ENCODE peak calls at places on chromosomes 3 and 15, in ten cellular contexts. W is GM23338, V is fibroblast of lung, A is HL-60, C is H1, P is kidney epithelial cell, B is astrocyte, X is right atrium auricular region, Z is MM.1S, N is gastrocnemius medialis. L is an unnamed sample.

GRCh38 chr3:9780451-9780797 is 10.7 kb upstream of the CAMK1 start:
- DNase-seq in P (no peak), N (no peak), A (no peak), C (no peak), Z (no peak), X (no peak), W (no peak), V (no peak), B (no peak), L (no peak)

GRCh38 chr15:53978248-53978906 is at the start of gene UNC13C:
- DNase-seq in A (no peak), V (peak), Z (no peak), W (peak), X (no peak), C (peak), P (no peak), B (no peak), N (no peak), L (peak)

GRCh38 chr3:97957617-97958311 is 14.5 kb downstream of the RIOX2 start:
- DNase-seq in Z (no peak), X (no peak), A (no peak), W (no peak), N (peak), V (peak), C (no peak), P (no peak), B (no peak), L (no peak)

GRCh38 chr3:100042144-100042543 is 72.2 kb downstream of the FILIP1L start:
- DNase-seq in C (no peak), X (no peak), Z (no peak), N (no peak), A (no peak), P (no peak), V (peak), W (no peak), B (peak), L (peak)

GRCh38 chr3:132164469-132165092 is 129.8 kb upstream of the CPNE4 start:
- DNase-seq in A (no peak), C (no peak), Z (no peak), P (no peak), W (no peak), X (no peak), B (peak), N (no peak), V (peak), L (peak)

GRCh38 chr3:70247955-70248354 is 64.5 kb downstream of the MDFIC2 start:
- DNase-seq in X (no peak), C (no peak), Z (no peak), B (peak), W (no peak), N (no peak), P (no peak), V (no peak), A (no peak), L (no peak)

GRCh38 chr15:101116681-101116976 is 135.2 kb downstream of the CHSY1 start:
- DNase-seq in P (no peak), A (no peak), N (no peak), W (no peak), Z (no peak), X (no peak), B (no peak), C (no peak), V (no peak), L (no peak)

GRCh38 chr15:101296418-101297405 is 1.7 kb upstream of the SNRPA1 start:
- DNase-seq in V (peak), A (no peak), C (no peak), N (no peak), B (no peak), Z (no peak), P (no peak), W (no peak), X (no peak), L (no peak)

GRCh38 chr15:77722759-77723460 is 90.2 kb upstream of the LINGO1 start:
- DNase-seq in X (no peak), W (peak), N (no peak), P (no peak), C (peak), B (no peak), Z (no peak), A (no peak), V (no peak), L (no peak)

GRCh38 chr15:78321041-78321570 is 19.0 kb upstream of the CRABP1 start:
- DNase-seq in X (no peak), Z (no peak), N (no peak), P (no peak), V (no peak), W (peak), B (no peak), C (no peak), A (no peak), L (no peak)

GRCh38 chr15:91776104-91776503 is 77.4 kb upstream of the SLCO3A1 start:
- DNase-seq in X (no peak), Z (no peak), W (no peak), V (no peak), A (no peak), B (no peak), N (no peak), P (no peak), C (no peak), L (no peak)

GRCh38 chr3:164640586-164640985 is 437.7 kb downstream of the SI start:
- DNase-seq in P (no peak), W (no peak), V (no peak), Z (no peak), A (no peak), X (no peak), C (no peak), B (no peak), N (no peak), L (no peak)

GRCh38 chr3:133404925-133405324 is 5.1 kb downstream of the BFSP2 start:
- DNase-seq in X (no peak), A (no peak), N (no peak), C (no peak), W (peak), V (no peak), Z (no peak), P (no peak), B (no peak), L (no peak)

GRCh38 chr3:16468114-16469098 is 45.1 kb downstream of the RFTN1 start:
- DNase-seq in X (no peak), A (no peak), W (no peak), B (peak), V (no peak), Z (no peak), C (no peak), P (no peak), N (no peak), L (peak)

GRCh38 chr3:12440927-12441326 is 43.4 kb upstream of the TSEN2 start:
- DNase-seq in A (no peak), X (peak), Z (no peak), W (no peak), V (peak), P (no peak), C (no peak), B (peak), N (no peak), L (peak)

GRCh38 chr3:157785071-157785826 is 282.0 kb upstream of the VEPH1 start:
- DNase-seq in N (no peak), X (no peak), P (peak), B (peak), W (peak), C (no peak), Z (peak), V (peak), A (no peak), L (peak)

GRCh38 chr15:69559440-69560215 is 107.0 kb downstream of the RPLP1 start:
- DNase-seq in P (no peak), V (peak), A (no peak), B (no peak), C (no peak), N (no peak), X (no peak), W (no peak), Z (no peak), L (peak)

GRCh38 chr3:124809039-124809438 is 78.1 kb downstream of the ITGB5 start:
- DNase-seq in P (no peak), N (no peak), A (no peak), Z (no peak), C (no peak), X (no peak), B (no peak), V (no peak), W (no peak), L (no peak)

GRCh38 chr3:193214445-193214844 is 26.6 kb upstream of the PLAAT1 start:
- DNase-seq in C (no peak), N (no peak), W (no peak), X (no peak), P (no peak), V (no peak), A (no peak), B (no peak), Z (no peak), L (peak)

GRCh38 chr3:57007513-57008415 is 52.7 kb upstream of the SPATA12 start:
- DNase-seq in C (no peak), N (peak), Z (no peak), A (no peak), P (peak), V (peak), B (peak), X (peak), W (peak), L (peak)

GRCh38 chr3:195863121-195864061 is 45.0 kb downstream of the TNK2 start:
- DNase-seq in Z (peak), A (peak), P (peak), V (peak), W (peak), B (peak), X (peak), N (peak), C (peak), L (peak)

GRCh38 chr3:190252080-190252479 is 70.2 kb downstream of the CLDN1 start:
- DNase-seq in V (peak), C (no peak), X (no peak), P (no peak), N (no peak), Z (no peak), A (peak), B (peak), W (no peak), L (peak)

GRCh38 chr15:51754267-51754666 is 2.9 kb downstream of the TMOD2 start:
- DNase-seq in B (no peak), A (peak), N (no peak), Z (no peak), P (no peak), V (no peak), W (no peak), X (no peak), C (no peak), L (no peak)

GRCh38 chr3:50268703-50269451 is at the start of gene SEMA3B:
- DNase-seq in P (peak), C (no peak), A (no peak), B (no peak), Z (no peak), W (no peak), X (no peak), V (peak), N (no peak), L (peak)

GRCh38 chr3:195727596-195728195 is 6.9 kb downstream of the MUC20 start:
- DNase-seq in X (no peak), B (no peak), C (no peak), N (no peak), P (no peak), V (no peak), Z (no peak), W (no peak), A (no peak), L (no peak)

GRCh38 chr3:31908391-31909097 is 72.5 kb downstream of the OSBPL10 start:
- DNase-seq in N (no peak), C (no peak), A (no peak), X (no peak), W (no peak), B (peak), V (peak), Z (no peak), P (no peak), L (no peak)

GRCh38 chr15:71093089-71094024 is 21.9 kb upstream of the THSD4 start:
- DNase-seq in W (no peak), P (peak), C (no peak), V (peak), N (no peak), A (no peak), X (no peak), Z (no peak), B (peak), L (peak)

GRCh38 chr15:57866149-57866736 is 159.7 kb downstream of the POLR2M start:
- DNase-seq in A (peak), C (peak), P (no peak), V (peak), N (no peak), X (peak), Z (peak), B (no peak), W (peak), L (peak)

GRCh38 chr3:29410200-29410599 is 129.3 kb downstream of the RBMS3 start:
- DNase-seq in Z (peak), V (no peak), X (no peak), W (no peak), P (no peak), C (no peak), B (no peak), N (no peak), A (no peak), L (no peak)

GRCh38 chr15:55257933-55258332 is 31.7 kb downstream of the RAB27A start:
- DNase-seq in N (no peak), X (no peak), P (no peak), W (no peak), C (no peak), V (no peak), Z (no peak), A (no peak), B (no peak), L (no peak)

GRCh38 chr3:155753038-155753647 is 8.3 kb upstream of the PLCH1 start:
- DNase-seq in A (peak), C (no peak), W (peak), V (peak), B (no peak), P (no peak), Z (peak), N (no peak), X (no peak), L (peak)

GRCh38 chr3:195872097-195872496 is 36.3 kb downstream of the TNK2 start:
- DNase-seq in P (no peak), X (no peak), A (no peak), N (no peak), B (no peak), V (no peak), W (no peak), Z (no peak), C (no peak), L (no peak)

GRCh38 chr3:187243933-187244564 is 46.8 kb downstream of the RTP1 start:
- DNase-seq in C (no peak), X (peak), V (peak), A (no peak), W (no peak), N (no peak), Z (no peak), B (no peak), P (no peak), L (peak)

GRCh38 chr3:71397046-71397445 is 186.5 kb downstream of the FOXP1 start:
- DNase-seq in B (no peak), C (no peak), Z (peak), V (peak), W (peak), N (no peak), A (peak), P (no peak), X (no peak), L (peak)

DNA sequence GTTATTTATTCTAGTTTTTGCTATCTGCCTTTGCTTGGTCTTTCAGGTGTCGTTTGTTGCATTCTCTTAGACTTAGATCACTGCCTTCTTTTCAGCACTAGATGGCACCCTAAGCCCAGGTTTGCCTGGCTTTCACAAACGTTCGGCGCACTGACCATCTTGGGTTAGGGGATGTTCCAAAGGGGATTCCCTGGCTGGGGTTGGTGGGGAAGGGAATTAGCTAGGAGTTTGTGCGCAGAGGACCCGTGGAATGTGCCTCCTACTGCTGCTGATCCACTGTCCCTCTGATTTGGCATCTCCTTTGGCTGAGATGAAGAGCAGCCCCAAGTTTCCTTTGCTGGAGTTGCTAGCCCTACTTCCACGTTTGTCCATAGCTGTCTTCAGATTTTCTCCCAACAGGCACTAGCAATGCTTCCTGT is 33.9 kb downstream of the PFN2 start:
- DNase-seq in Z (peak), A (peak), N (peak), W (peak), X (no peak), C (peak), V (peak), P (peak), B (peak), L (peak)
- TF ChIP-seq CTCF in Z (peak), A (peak), N (peak), W (peak), X (peak), C (peak), V (peak), P (peak), B (peak), L (peak)

DNA sequence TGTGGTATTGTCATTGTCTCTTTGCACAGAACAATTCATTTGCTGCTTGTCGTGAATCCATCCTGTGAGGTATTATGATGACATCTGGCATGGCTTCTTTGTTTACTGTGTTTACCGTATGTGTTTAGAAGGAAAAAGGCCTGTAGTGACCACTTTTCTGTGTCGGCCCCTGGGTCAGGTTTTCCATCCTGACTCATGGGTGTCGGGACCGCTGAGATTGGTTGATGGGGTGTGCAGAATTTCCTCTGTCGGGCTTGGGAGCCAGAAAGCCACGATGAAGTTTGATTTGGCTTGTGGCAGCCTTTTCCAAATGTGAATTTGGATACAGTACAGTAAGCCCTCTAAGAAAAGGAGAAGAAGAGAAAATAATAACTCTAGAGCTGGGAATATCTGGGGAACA is 113.5 kb downstream of the FNDC3B start:
- DNase-seq in C (no peak), Z (no peak), A (no peak), P (no peak), N (no peak), V (no peak), W (no peak), B (peak), X (peak), L (no peak)
- H3K4me3 ChIP-seq in C (no peak), Z (no peak), A (no peak), P (no peak), N (peak), V (no peak), W (no peak), B (peak), X (no peak), L (peak)

GRCh38 chr3:24522155-24522579 is 27.5 kb upstream of the THRB start:
- DNase-seq in C (no peak), X (no peak), P (no peak), N (no peak), A (no peak), B (no peak), V (no peak), Z (no peak), W (peak), L (no peak)

GRCh38 chr3:24523195-24523594 is 28.5 kb upstream of the THRB start:
- DNase-seq in V (no peak), W (no peak), B (no peak), X (no peak), P (no peak), N (no peak), C (no peak), Z (no peak), A (no peak), L (no peak)

GRCh38 chr3:24520941-24521305 is 26.3 kb upstream of the THRB start:
- DNase-seq in X (no peak), V (no peak), A (no peak), Z (no peak), W (no peak), C (no peak), B (no peak), P (no peak), N (no peak), L (no peak)

GRCh38 chr3:24520101-24520495 is 25.4 kb upstream of the THRB start:
- DNase-seq in N (no peak), V (no peak), W (no peak), A (no peak), Z (no peak), B (no peak), X (no peak), C (no peak), P (no peak), L (no peak)

GRCh38 chr3:24521306-24522154 is 26.9 kb upstream of the THRB start:
- DNase-seq in P (no peak), C (no peak), N (no peak), W (peak), A (no peak), Z (peak), B (peak), V (peak), X (peak), L (peak)
- TF ChIP-seq CTCF in P (no peak), C (no peak), N (peak), W (no peak), A (no peak), Z (no peak), B (no peak), V (no peak), X (peak), L (no peak)

DNA sequence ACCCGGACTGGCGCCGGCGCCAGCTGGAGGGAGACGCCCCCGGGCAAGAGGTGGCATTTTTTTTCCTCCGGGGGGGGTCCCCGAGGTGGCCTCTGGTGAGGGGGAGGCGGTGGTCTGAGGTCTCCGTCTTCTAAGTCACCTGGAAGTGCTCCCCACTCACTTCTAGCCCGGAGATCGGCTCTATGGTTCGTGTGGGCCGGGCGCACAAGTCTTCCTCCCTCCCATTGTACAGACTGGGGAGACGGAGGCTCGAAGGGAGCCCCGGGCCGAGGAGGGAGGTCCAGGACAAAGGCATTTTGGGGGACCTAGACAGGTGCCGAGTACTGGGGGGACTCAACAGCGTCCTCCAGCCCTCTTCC is 4.4 kb downstream of the GATA2 start:
- DNase-seq in X (no peak), C (no peak), W (peak), Z (no peak), A (no peak), V (no peak), B (no peak), P (no peak), N (no peak), L (no peak)
- H3K4me3 ChIP-seq in X (peak), C (peak), W (peak), Z (peak), A (peak), V (peak), B (peak), P (peak), N (peak), L (peak)

GRCh38 chr3:154175041-154175440 is 53.9 kb downstream of the ARHGEF26 start:
- DNase-seq in A (no peak), C (no peak), Z (no peak), P (no peak), B (no peak), N (no peak), W (peak), V (no peak), X (no peak), L (no peak)

GRCh38 chr3:154177406-154177805 is 56.2 kb downstream of the ARHGEF26 start:
- DNase-seq in B (no peak), P (no peak), V (no peak), Z (no peak), N (no peak), W (no peak), A (no peak), X (no peak), C (no peak), L (no peak)

GRCh38 chr3:154178172-154178571 is 57.0 kb downstream of the ARHGEF26 start:
- DNase-seq in A (no peak), C (no peak), P (no peak), Z (no peak), N (no peak), B (no peak), W (no peak), V (peak), X (no peak), L (no peak)

GRCh38 chr3:154181127-154181691 is 60.0 kb downstream of the ARHGEF26 start:
- DNase-seq in Z (no peak), A (no peak), N (no peak), B (no peak), W (no peak), X (no peak), P (no peak), V (no peak), C (no peak), L (peak)

GRCh38 chr3:154176036-154176435 is 54.8 kb downstream of the ARHGEF26 start:
- DNase-seq in W (no peak), P (no peak), Z (no peak), C (no peak), N (no peak), V (no peak), A (no peak), B (no peak), X (no peak), L (no peak)
- TF ChIP-seq CTCF in W (no peak), P (no peak), Z (no peak), C (no peak), N (no peak), V (no peak), A (no peak), B (no peak), X (no peak), L (no peak)

GRCh38 chr15:74823324-74823723 is 3.1 kb upstream of the CPLX3 start:
- DNase-seq in V (no peak), B (no peak), W (no peak), X (no peak), Z (no peak), P (no peak), N (no peak), C (no peak), A (no peak), L (no peak)
- H3K4me3 ChIP-seq in V (no peak), B (no peak), W (no peak), X (no peak), Z (no peak), P (no peak), N (no peak), C (no peak), A (no peak), L (no peak)

L was measured in fibroblast of the aortic adventitia.